ENCODE peak calls at places on chromosomes 11 and 22, in nine cellular contexts. M is putamen, D is body of pancreas, J is OCI-LY7, R is fibroblast of lung, K is GM12865, H is fibroblast of gingiva, I is substantia nigra, Y is A549. Z is an unnamed sample.

GRCh38 chr22:44665115-44665514 is 36.9 kb upstream of the PRR5 start:
- DNase-seq in M (no peak), D (no peak), J (no peak), R (no peak), K (no peak), H (no peak), I (no peak), Y (no peak), Z (no peak)

GRCh38 chr22:41939981-41940852 is 6.7 kb downstream of the CENPM start:
- DNase-seq in M (no peak), D (no peak), J (peak), R (no peak), K (peak), H (no peak), I (no peak), Y (peak), Z (no peak)

GRCh38 chr22:48968201-48968959 is 859.3 kb downstream of the BRD1 start:
- DNase-seq in M (no peak), D (peak), J (peak), R (no peak), K (no peak), H (no peak), I (no peak), Y (peak), Z (peak)

GRCh38 chr11:67111261-67111660 is 7.8 kb upstream of the KDM2A start:
- DNase-seq in M (no peak), D (no peak), J (no peak), R (no peak), K (no peak), H (peak), I (no peak), Y (no peak), Z (no peak)

GRCh38 chr11:12086271-12087074 is 23.9 kb upstream of the MICAL2 start:
- DNase-seq in M (no peak), D (peak), J (no peak), R (peak), K (no peak), H (peak), I (no peak), Y (peak), Z (no peak)

GRCh38 chr11:14258177-14258935 is 100.6 kb downstream of the RRAS2 start:
- DNase-seq in M (peak), D (no peak), J (no peak), R (peak), K (no peak), H (peak), I (no peak), Y (peak), Z (no peak)

GRCh38 chr11:134675983-134676382 is 263.9 kb upstream of the B3GAT1 start:
- DNase-seq in M (no peak), D (no peak), J (no peak), R (no peak), K (no peak), H (no peak), I (no peak), Y (no peak), Z (no peak)

GRCh38 chr22:38125038-38125610 is 14.6 kb upstream of the BAIAP2L2 start:
- DNase-seq in M (no peak), D (no peak), J (no peak), R (no peak), K (no peak), H (no peak), I (no peak), Y (no peak), Z (no peak)

GRCh38 chr11:43410394-43410793 is 51.7 kb downstream of the TTC17 start:
- DNase-seq in M (no peak), D (peak), J (no peak), R (no peak), K (no peak), H (no peak), I (no peak), Y (peak), Z (no peak)

GRCh38 chr11:64340671-64341335 is 799 bp downstream of the CCDC88B start:
- DNase-seq in M (no peak), D (peak), J (peak), R (no peak), K (peak), H (no peak), I (no peak), Y (no peak), Z (peak)

GRCh38 chr11:68690671-68691401 is 6.5 kb downstream of the GAL start:
- DNase-seq in M (no peak), D (no peak), J (no peak), R (no peak), K (no peak), H (no peak), I (no peak), Y (no peak), Z (no peak)

GRCh38 chr11:123143921-123144320 is 51.1 kb downstream of the CLMP start:
- DNase-seq in M (no peak), D (no peak), J (no peak), R (no peak), K (no peak), H (no peak), I (no peak), Y (no peak), Z (no peak)

GRCh38 chr11:109884501-109884900 is 208.7 kb upstream of the ZC3H12C start:
- DNase-seq in M (no peak), D (no peak), J (no peak), R (no peak), K (no peak), H (no peak), I (no peak), Y (no peak), Z (no peak)

GRCh38 chr11:86151188-86152005 is 82.5 kb upstream of the PICALM start:
- DNase-seq in M (peak), D (peak), J (no peak), R (peak), K (peak), H (peak), I (peak), Y (no peak), Z (peak)

GRCh38 chr11:67268036-67268683 is 1.9 kb downstream of the GRK2 start:
- DNase-seq in M (no peak), D (no peak), J (peak), R (no peak), K (peak), H (no peak), I (no peak), Y (no peak), Z (no peak)

GRCh38 chr22:27875951-27876350 is 43.1 kb downstream of the PITPNB start:
- DNase-seq in M (no peak), D (no peak), J (no peak), R (no peak), K (no peak), H (no peak), I (no peak), Y (no peak), Z (no peak)

GRCh38 chr11:94129505-94130335 is 1.1 kb downstream of the PANX1 start:
- DNase-seq in M (no peak), D (no peak), J (peak), R (no peak), K (peak), H (no peak), I (no peak), Y (no peak), Z (no peak)

GRCh38 chr22:28296452-28296851 is 377.4 kb upstream of the PITPNB start:
- DNase-seq in M (no peak), D (no peak), J (no peak), R (no peak), K (no peak), H (no peak), I (no peak), Y (no peak), Z (no peak)

GRCh38 chr11:69449320-69450063 is 32.0 kb upstream of the LINC01488 start:
- DNase-seq in M (no peak), D (peak), J (no peak), R (peak), K (no peak), H (no peak), I (no peak), Y (no peak), Z (peak)

GRCh38 chr11:83681944-83682644 is 395.9 kb upstream of the CCDC90B start:
- DNase-seq in M (no peak), D (no peak), J (no peak), R (no peak), K (no peak), H (no peak), I (no peak), Y (no peak), Z (no peak)

GRCh38 chr11:3969613-3970012 is 114.1 kb downstream of the STIM1 start:
- DNase-seq in M (no peak), D (no peak), J (no peak), R (no peak), K (peak), H (no peak), I (no peak), Y (no peak), Z (no peak)

GRCh38 chr11:47099213-47099917 is 77.3 kb downstream of the ARFGAP2 start:
- DNase-seq in M (no peak), D (no peak), J (no peak), R (peak), K (no peak), H (no peak), I (no peak), Y (no peak), Z (no peak)

GRCh38 chr11:35016939-35017338 is 100.5 kb downstream of the PDHX start:
- DNase-seq in M (no peak), D (no peak), J (no peak), R (no peak), K (no peak), H (no peak), I (no peak), Y (no peak), Z (no peak)

GRCh38 chr11:102253018-102253775 is 64.1 kb upstream of the BIRC3 start:
- DNase-seq in M (no peak), D (no peak), J (no peak), R (no peak), K (no peak), H (no peak), I (no peak), Y (no peak), Z (no peak)

GRCh38 chr11:83957038-83957900 is 671.1 kb upstream of the CCDC90B start:
- DNase-seq in M (no peak), D (no peak), J (no peak), R (no peak), K (no peak), H (no peak), I (no peak), Y (no peak), Z (no peak)

GRCh38 chr11:68215087-68215445 is 2.0 kb upstream of the KMT5B start:
- DNase-seq in M (no peak), D (no peak), J (no peak), R (no peak), K (peak), H (no peak), I (no peak), Y (no peak), Z (peak)

GRCh38 chr11:77171885-77172665 is 44.0 kb downstream of the MYO7A start:
- DNase-seq in M (no peak), D (no peak), J (no peak), R (no peak), K (no peak), H (no peak), I (no peak), Y (no peak), Z (no peak)

GRCh38 chr22:20037419-20037818 is 16.5 kb downstream of the TANGO2 start:
- DNase-seq in M (no peak), D (no peak), J (no peak), R (no peak), K (peak), H (no peak), I (no peak), Y (no peak), Z (no peak)

GRCh38 chr22:32620992-32621391 is 146.4 kb downstream of the FBXO7 start:
- DNase-seq in M (no peak), D (no peak), J (no peak), R (no peak), K (no peak), H (no peak), I (no peak), Y (peak), Z (no peak)

GRCh38 chr11:15673408-15673811 is 558.7 kb downstream of the INSC start:
- DNase-seq in M (no peak), D (no peak), J (no peak), R (peak), K (no peak), H (no peak), I (no peak), Y (no peak), Z (no peak)

GRCh38 chr11:46916669-46917108 is 1.7 kb downstream of the LRP4 start:
- DNase-seq in M (peak), D (peak), J (no peak), R (peak), K (no peak), H (peak), I (no peak), Y (peak), Z (no peak)

GRCh38 chr11:63919267-63920125 is 2.5 kb upstream of the RCOR2 start:
- DNase-seq in M (peak), D (peak), J (no peak), R (no peak), K (no peak), H (no peak), I (peak), Y (no peak), Z (peak)